ENCODE peak calls at places on chromosome 21, in eight cellular contexts. E is KBM-7; F is retina; Z is choroid plexus epithelial cell; I is fibroblast of the aortic adventitia; K is NCI-H1105; M is HL-60; R is activated T-cell treated with anti-CD3 and anti-CD28 coated beads, Interleukin-2, amount 50 U/mL, for 1 hour. D is an unnamed sample.

GRCh38 chr21:14074177-14074576 is 136.6 kb downstream of the LIPI start:
- DNase-seq in E (no peak), F (no peak), Z (no peak), I (no peak), K (no peak), M (no peak), R (no peak), D (no peak)

GRCh38 chr21:26732442-26733221 is 112.6 kb downstream of the ADAMTS1 start:
- DNase-seq in E (peak; percentile 28), F (peak; percentile 53), Z (peak; percentile 79), I (peak; percentile 67), K (no peak), M (no peak), R (no peak), D (no peak)

GRCh38 chr21:42973309-42973990 is 912 bp upstream of the PKNOX1 start:
- DNase-seq in E (no peak), F (no peak), Z (no peak), I (no peak), K (no peak), M (no peak), R (no peak), D (no peak)

GRCh38 chr21:39637971-39638628 is 25.4 kb downstream of the B3GALT5 start:
- DNase-seq in E (no peak), F (peak; percentile 67), Z (no peak), I (no peak), K (no peak), M (no peak), R (no peak), D (no peak)

GRCh38 chr21:38443110-38443509 is 55.2 kb downstream of the ERG start:
- DNase-seq in E (no peak), F (no peak), Z (no peak), I (no peak), K (no peak), M (no peak), R (no peak), D (no peak)

GRCh38 chr21:41766883-41767605 is at the start of gene RIPK4:
- DNase-seq in E (no peak), F (no peak), Z (no peak), I (peak; percentile 13), K (peak; percentile 87), M (no peak), R (peak; percentile 70), D (peak; percentile 74)

GRCh38 chr21:44399151-44399954 is 45.9 kb downstream of the TRPM2 start:
- DNase-seq in E (no peak), F (no peak), Z (no peak), I (no peak), K (no peak), M (no peak), R (no peak), D (no peak)

GRCh38 chr21:29256125-29256895 is 42.4 kb upstream of the BACH1 start:
- DNase-seq in E (peak; percentile 47), F (no peak), Z (no peak), I (no peak), K (peak; percentile 61), M (no peak), R (no peak), D (no peak)

GRCh38 chr21:33230518-33231324 is 983 bp downstream of the IFNAR2 start:
- DNase-seq in E (peak; percentile 40), F (no peak), Z (peak; percentile 73), I (peak; percentile 62), K (peak; percentile 10), M (no peak), R (peak; percentile 61), D (peak; percentile 69)

GRCh38 chr21:45543371-45543709 is 1.1 kb upstream of the SLC19A1 start:
- DNase-seq in E (no peak), F (no peak), Z (no peak), I (no peak), K (no peak), M (no peak), R (no peak), D (no peak)

GRCh38 chr21:37986751-37987399 is 70.6 kb upstream of the KCNJ6 start:
- DNase-seq in E (no peak), F (no peak), Z (no peak), I (no peak), K (peak; percentile 97), M (no peak), R (no peak), D (no peak)

GRCh38 chr21:39022035-39022900 is 161.0 kb downstream of the PSMG1 start:
- DNase-seq in E (no peak), F (no peak), Z (no peak), I (no peak), K (peak; percentile 75), M (no peak), R (no peak), D (no peak)

GRCh38 chr21:25960423-25960822 is 210.1 kb downstream of the APP start:
- DNase-seq in E (no peak), F (no peak), Z (no peak), I (no peak), K (no peak), M (no peak), R (no peak), D (no peak)